ENCODE peak calls at places on chromosomes 4 and X, in six cellular contexts. One of them, this sample, is unnamed.

GRCh38 chr4:120921456-120922389 is 803 bp downstream of the PRDM5 start:
- DNase-seq in fibroblast of the conjunctiva: peak; percentile 37
- DNase-seq in aorta: peak; percentile 78
- DNase-seq in midbrain: peak; percentile 37
- DNase-seq in nucleus accumbens: peak; percentile 50
- DNase-seq in kidney tubule cell: peak; percentile 79
- DNase-seq in this sample: peak; percentile 42

GRCh38 chr4:24103434-24104168 is 213.8 kb upstream of the PPARGC1A start:
- DNase-seq in fibroblast of the conjunctiva: peak; percentile 73
- DNase-seq in aorta: no peak
- DNase-seq in midbrain: peak; percentile 24
- DNase-seq in nucleus accumbens: no peak
- DNase-seq in kidney tubule cell: no peak
- DNase-seq in this sample: no peak

GRCh38 chrX:46838482-46838857 is 1.6 kb downstream of the RP2 start:
- DNase-seq in fibroblast of the conjunctiva: no peak
- DNase-seq in aorta: no peak
- DNase-seq in midbrain: no peak
- DNase-seq in nucleus accumbens: no peak
- DNase-seq in kidney tubule cell: no peak
- DNase-seq in this sample: no peak

GRCh38 chr4:168931215-168931650 is 78.8 kb downstream of the CBR4 start:
- DNase-seq in fibroblast of the conjunctiva: no peak
- DNase-seq in aorta: peak; percentile 32
- DNase-seq in midbrain: no peak
- DNase-seq in nucleus accumbens: no peak
- DNase-seq in kidney tubule cell: no peak
- DNase-seq in this sample: no peak

GRCh38 chr4:76571274-76571673 is 136.2 kb downstream of the SHROOM3 start:
- DNase-seq in fibroblast of the conjunctiva: no peak
- DNase-seq in aorta: no peak
- DNase-seq in midbrain: no peak
- DNase-seq in nucleus accumbens: no peak
- DNase-seq in kidney tubule cell: no peak
- DNase-seq in this sample: no peak

GRCh38 chr4:190017357-190018200 is 9.5 kb downstream of the FRG2 start:
- DNase-seq in fibroblast of the conjunctiva: no peak
- DNase-seq in aorta: no peak
- DNase-seq in midbrain: no peak
- DNase-seq in nucleus accumbens: no peak
- DNase-seq in kidney tubule cell: no peak
- DNase-seq in this sample: peak; percentile 52

GRCh38 chr4:145177511-145177905 is 2.9 kb downstream of the OTUD4 start:
- DNase-seq in fibroblast of the conjunctiva: no peak
- DNase-seq in aorta: no peak
- DNase-seq in midbrain: peak; percentile 15
- DNase-seq in nucleus accumbens: no peak
- DNase-seq in kidney tubule cell: peak; percentile 29
- DNase-seq in this sample: no peak

GRCh38 chr4:24642941-24643628 is 58.7 kb upstream of the DHX15 start:
- DNase-seq in fibroblast of the conjunctiva: no peak
- DNase-seq in aorta: no peak
- DNase-seq in midbrain: no peak
- DNase-seq in nucleus accumbens: no peak
- DNase-seq in kidney tubule cell: peak; percentile 98
- DNase-seq in this sample: no peak

GRCh38 chrX:57918750-57919436 is 8.6 kb upstream of the ZXDA start:
- DNase-seq in fibroblast of the conjunctiva: no peak
- DNase-seq in aorta: peak; percentile 55
- DNase-seq in midbrain: peak; percentile 31
- DNase-seq in nucleus accumbens: no peak
- DNase-seq in kidney tubule cell: peak; percentile 39
- DNase-seq in this sample: no peak

GRCh38 chr4:3497554-3498389 is 34.5 kb downstream of the LRPAP1 start:
- DNase-seq in fibroblast of the conjunctiva: no peak
- DNase-seq in aorta: no peak
- DNase-seq in midbrain: no peak
- DNase-seq in nucleus accumbens: no peak
- DNase-seq in kidney tubule cell: no peak
- DNase-seq in this sample: no peak

GRCh38 chr4:80189581-80189955 is 7.7 kb upstream of the PRDM8 start:
- DNase-seq in fibroblast of the conjunctiva: no peak
- DNase-seq in aorta: no peak
- DNase-seq in midbrain: no peak
- DNase-seq in nucleus accumbens: no peak
- DNase-seq in kidney tubule cell: no peak
- DNase-seq in this sample: no peak

GRCh38 chr4:128288689-128289106 is 1.1 kb upstream of the PGRMC2 start:
- DNase-seq in fibroblast of the conjunctiva: no peak
- DNase-seq in aorta: no peak
- DNase-seq in midbrain: no peak
- DNase-seq in nucleus accumbens: no peak
- DNase-seq in kidney tubule cell: peak; percentile 57
- DNase-seq in this sample: no peak

GRCh38 chr4:152643153-152644035 is 36.4 kb downstream of the TMEM154 start:
- DNase-seq in fibroblast of the conjunctiva: no peak
- DNase-seq in aorta: no peak
- DNase-seq in midbrain: no peak
- DNase-seq in nucleus accumbens: no peak
- DNase-seq in kidney tubule cell: no peak
- DNase-seq in this sample: no peak

GRCh38 chr4:16259531-16260246 is 33.4 kb upstream of the TAPT1 start:
- DNase-seq in fibroblast of the conjunctiva: peak; percentile 59
- DNase-seq in aorta: no peak
- DNase-seq in midbrain: no peak
- DNase-seq in nucleus accumbens: peak; percentile 11
- DNase-seq in kidney tubule cell: no peak
- DNase-seq in this sample: no peak

GRCh38 chrX:9873952-9874351 is 87.7 kb downstream of the SHROOM2 start:
- DNase-seq in fibroblast of the conjunctiva: no peak
- DNase-seq in aorta: no peak
- DNase-seq in midbrain: peak; percentile 22
- DNase-seq in nucleus accumbens: peak; percentile 18
- DNase-seq in kidney tubule cell: peak; percentile 36
- DNase-seq in this sample: no peak

GRCh38 chrX:28586891-28587635 is at the start of gene IL1RAPL1:
- DNase-seq in fibroblast of the conjunctiva: peak; percentile 39
- DNase-seq in aorta: no peak
- DNase-seq in midbrain: peak; percentile 65
- DNase-seq in nucleus accumbens: peak; percentile 51
- DNase-seq in kidney tubule cell: peak; percentile 48
- DNase-seq in this sample: peak; percentile 15

GRCh38 chrX:75522565-75523411 is at the start of gene ZDHHC15:
- DNase-seq in fibroblast of the conjunctiva: no peak
- DNase-seq in aorta: peak; percentile 75
- DNase-seq in midbrain: peak; percentile 50
- DNase-seq in nucleus accumbens: peak; percentile 51
- DNase-seq in kidney tubule cell: peak; percentile 68
- DNase-seq in this sample: peak; percentile 71

GRCh38 chr4:137794779-137795178 is 262.5 kb upstream of the PCDH18 start:
- DNase-seq in fibroblast of the conjunctiva: no peak
- DNase-seq in aorta: no peak
- DNase-seq in midbrain: no peak
- DNase-seq in nucleus accumbens: no peak
- DNase-seq in kidney tubule cell: no peak
- DNase-seq in this sample: no peak

GRCh38 chrX:30570505-30570904 is 7.1 kb downstream of the TASL start:
- DNase-seq in fibroblast of the conjunctiva: peak; percentile 5
- DNase-seq in aorta: no peak
- DNase-seq in midbrain: no peak
- DNase-seq in nucleus accumbens: no peak
- DNase-seq in kidney tubule cell: peak; percentile 51
- DNase-seq in this sample: no peak

GRCh38 chr4:7781361-7781760 is 158.3 kb downstream of the AFAP1 start:
- DNase-seq in fibroblast of the conjunctiva: no peak
- DNase-seq in aorta: peak; percentile 44
- DNase-seq in midbrain: no peak
- DNase-seq in nucleus accumbens: no peak
- DNase-seq in kidney tubule cell: no peak
- DNase-seq in this sample: peak; percentile 63

GRCh38 chr4:23033796-23034195 is 341.1 kb downstream of the GBA3 start:
- DNase-seq in fibroblast of the conjunctiva: no peak
- DNase-seq in aorta: no peak
- DNase-seq in midbrain: no peak
- DNase-seq in nucleus accumbens: no peak
- DNase-seq in kidney tubule cell: no peak
- DNase-seq in this sample: no peak

GRCh38 chr4:181566490-181566889 is 676.7 kb upstream of the TENM3 start:
- DNase-seq in fibroblast of the conjunctiva: no peak
- DNase-seq in aorta: no peak
- DNase-seq in midbrain: no peak
- DNase-seq in nucleus accumbens: no peak
- DNase-seq in kidney tubule cell: no peak
- DNase-seq in this sample: no peak

GRCh38 chr4:145406970-145407369 is 74.7 kb upstream of the SMAD1 start:
- DNase-seq in fibroblast of the conjunctiva: no peak
- DNase-seq in aorta: no peak
- DNase-seq in midbrain: no peak
- DNase-seq in nucleus accumbens: no peak
- DNase-seq in kidney tubule cell: no peak
- DNase-seq in this sample: no peak

GRCh38 chr4:121462660-121463261 is 81.9 kb upstream of the QRFPR start:
- DNase-seq in fibroblast of the conjunctiva: peak; percentile 59
- DNase-seq in aorta: no peak
- DNase-seq in midbrain: peak; percentile 46
- DNase-seq in nucleus accumbens: no peak
- DNase-seq in kidney tubule cell: peak; percentile 78
- DNase-seq in this sample: no peak

GRCh38 chrX:2609431-2610238 is 81.5 kb upstream of the CD99 start:
- DNase-seq in fibroblast of the conjunctiva: no peak
- DNase-seq in aorta: no peak
- DNase-seq in midbrain: no peak
- DNase-seq in nucleus accumbens: no peak
- DNase-seq in kidney tubule cell: peak; percentile 30
- DNase-seq in this sample: peak; percentile 76

GRCh38 chrX:129793604-129794191 is 13.9 kb downstream of the SASH3 start:
- DNase-seq in fibroblast of the conjunctiva: no peak
- DNase-seq in aorta: no peak
- DNase-seq in midbrain: no peak
- DNase-seq in nucleus accumbens: no peak
- DNase-seq in kidney tubule cell: no peak
- DNase-seq in this sample: no peak

GRCh38 chr4:81173213-81173612 is 41.8 kb downstream of the PRKG2 start:
- DNase-seq in fibroblast of the conjunctiva: peak; percentile 23
- DNase-seq in aorta: no peak
- DNase-seq in midbrain: no peak
- DNase-seq in nucleus accumbens: no peak
- DNase-seq in kidney tubule cell: no peak
- DNase-seq in this sample: no peak

GRCh38 chr4:37522996-37523395 is 163.2 kb downstream of the RELL1 start:
- DNase-seq in fibroblast of the conjunctiva: no peak
- DNase-seq in aorta: no peak
- DNase-seq in midbrain: no peak
- DNase-seq in nucleus accumbens: no peak
- DNase-seq in kidney tubule cell: no peak
- DNase-seq in this sample: no peak

GRCh38 chr4:57462843-57463242 is 352.7 kb upstream of the IGFBP7 start:
- DNase-seq in fibroblast of the conjunctiva: no peak
- DNase-seq in aorta: no peak
- DNase-seq in midbrain: no peak
- DNase-seq in nucleus accumbens: no peak
- DNase-seq in kidney tubule cell: no peak
- DNase-seq in this sample: no peak

GRCh38 chrX:36241397-36241796 is 321.9 kb downstream of the CFAP47 start:
- DNase-seq in fibroblast of the conjunctiva: no peak
- DNase-seq in aorta: no peak
- DNase-seq in midbrain: no peak
- DNase-seq in nucleus accumbens: no peak
- DNase-seq in kidney tubule cell: no peak
- DNase-seq in this sample: no peak

GRCh38 chr4:88109123-88109864 is 49.1 kb downstream of the ABCG2 start:
- DNase-seq in fibroblast of the conjunctiva: no peak
- DNase-seq in aorta: no peak
- DNase-seq in midbrain: no peak
- DNase-seq in nucleus accumbens: no peak
- DNase-seq in kidney tubule cell: no peak
- DNase-seq in this sample: no peak

GRCh38 chr4:54541426-54542118 is 116.2 kb upstream of the KIT start:
- DNase-seq in fibroblast of the conjunctiva: no peak
- DNase-seq in aorta: no peak
- DNase-seq in midbrain: no peak
- DNase-seq in nucleus accumbens: no peak
- DNase-seq in kidney tubule cell: no peak
- DNase-seq in this sample: no peak

GRCh38 chr4:161254375-161254774 is 909.4 kb downstream of the FSTL5 start:
- DNase-seq in fibroblast of the conjunctiva: no peak
- DNase-seq in aorta: no peak
- DNase-seq in midbrain: no peak
- DNase-seq in nucleus accumbens: no peak
- DNase-seq in kidney tubule cell: no peak
- DNase-seq in this sample: no peak

GRCh38 chr4:186068581-186069402 is at the start of gene TLR3:
- DNase-seq in fibroblast of the conjunctiva: no peak
- DNase-seq in aorta: no peak
- DNase-seq in midbrain: peak; percentile 47
- DNase-seq in nucleus accumbens: peak; percentile 13
- DNase-seq in kidney tubule cell: peak; percentile 58
- DNase-seq in this sample: no peak

GRCh38 chr4:185810746-185811508 is 1.1 kb downstream of the SORBS2 start:
- DNase-seq in fibroblast of the conjunctiva: no peak
- DNase-seq in aorta: no peak
- DNase-seq in midbrain: no peak
- DNase-seq in nucleus accumbens: no peak
- DNase-seq in kidney tubule cell: peak; percentile 42
- DNase-seq in this sample: no peak